ENCODE peak calls at places on chromosomes 6 and 20, in seven cellular contexts. One of them, this sample, is unnamed.

GRCh38 chr6:87944541-87944954 is 103.1 kb upstream of the SPACA1 start:
- DNase-seq in hypothalamus: no peak
- DNase-seq in tibial artery: peak
- DNase-seq in fibroblast of villous mesenchyme: peak
- DNase-seq in stimulated activated CD8-positive, alpha-beta memory T cell treated with anti-CD3 and anti-CD28 coated beads, Interleukin-4, amount 100 ng/mL, for 24 hours: no peak
- DNase-seq in NCI-H524: no peak
- DNase-seq in central memory CD8-positive, alpha-beta T cell: no peak
- DNase-seq in this sample: no peak

GRCh38 chr20:46814366-46815232 is 80.0 kb upstream of the EYA2 start:
- DNase-seq in hypothalamus: no peak
- DNase-seq in tibial artery: no peak
- DNase-seq in fibroblast of villous mesenchyme: peak
- DNase-seq in stimulated activated CD8-positive, alpha-beta memory T cell treated with anti-CD3 and anti-CD28 coated beads, Interleukin-4, amount 100 ng/mL, for 24 hours: no peak
- DNase-seq in NCI-H524: peak
- DNase-seq in central memory CD8-positive, alpha-beta T cell: no peak
- DNase-seq in this sample: no peak

GRCh38 chr6:157259443-157259842 is 63.9 kb downstream of the TMEM242 start:
- DNase-seq in hypothalamus: no peak
- DNase-seq in tibial artery: no peak
- DNase-seq in fibroblast of villous mesenchyme: no peak
- DNase-seq in stimulated activated CD8-positive, alpha-beta memory T cell treated with anti-CD3 and anti-CD28 coated beads, Interleukin-4, amount 100 ng/mL, for 24 hours: no peak
- DNase-seq in NCI-H524: no peak
- DNase-seq in central memory CD8-positive, alpha-beta T cell: no peak
- DNase-seq in this sample: no peak

GRCh38 chr20:13543783-13544182 is 94.9 kb downstream of the TASP1 start:
- DNase-seq in hypothalamus: no peak
- DNase-seq in tibial artery: no peak
- DNase-seq in fibroblast of villous mesenchyme: no peak
- DNase-seq in stimulated activated CD8-positive, alpha-beta memory T cell treated with anti-CD3 and anti-CD28 coated beads, Interleukin-4, amount 100 ng/mL, for 24 hours: no peak
- DNase-seq in NCI-H524: no peak
- DNase-seq in central memory CD8-positive, alpha-beta T cell: no peak
- DNase-seq in this sample: no peak

GRCh38 chr20:52497731-52498130 is 306.2 kb upstream of the ZFP64 start:
- DNase-seq in hypothalamus: no peak
- DNase-seq in tibial artery: no peak
- DNase-seq in fibroblast of villous mesenchyme: no peak
- DNase-seq in stimulated activated CD8-positive, alpha-beta memory T cell treated with anti-CD3 and anti-CD28 coated beads, Interleukin-4, amount 100 ng/mL, for 24 hours: no peak
- DNase-seq in NCI-H524: no peak
- DNase-seq in central memory CD8-positive, alpha-beta T cell: no peak
- DNase-seq in this sample: no peak

GRCh38 chr20:35269055-35269781 is 8.7 kb downstream of the MMP24OS start:
- DNase-seq in hypothalamus: peak
- DNase-seq in tibial artery: peak
- DNase-seq in fibroblast of villous mesenchyme: peak
- DNase-seq in stimulated activated CD8-positive, alpha-beta memory T cell treated with anti-CD3 and anti-CD28 coated beads, Interleukin-4, amount 100 ng/mL, for 24 hours: peak
- DNase-seq in NCI-H524: peak
- DNase-seq in central memory CD8-positive, alpha-beta T cell: peak
- DNase-seq in this sample: peak

GRCh38 chr20:19992996-19993908 is 23.9 kb upstream of the NAA20 start:
- DNase-seq in hypothalamus: no peak
- DNase-seq in tibial artery: no peak
- DNase-seq in fibroblast of villous mesenchyme: peak
- DNase-seq in stimulated activated CD8-positive, alpha-beta memory T cell treated with anti-CD3 and anti-CD28 coated beads, Interleukin-4, amount 100 ng/mL, for 24 hours: no peak
- DNase-seq in NCI-H524: no peak
- DNase-seq in central memory CD8-positive, alpha-beta T cell: no peak
- DNase-seq in this sample: no peak

GRCh38 chr20:12166053-12166717 is 248.5 kb downstream of the BTBD3 start:
- DNase-seq in hypothalamus: no peak
- DNase-seq in tibial artery: no peak
- DNase-seq in fibroblast of villous mesenchyme: peak
- DNase-seq in stimulated activated CD8-positive, alpha-beta memory T cell treated with anti-CD3 and anti-CD28 coated beads, Interleukin-4, amount 100 ng/mL, for 24 hours: no peak
- DNase-seq in NCI-H524: no peak
- DNase-seq in central memory CD8-positive, alpha-beta T cell: no peak
- DNase-seq in this sample: no peak

GRCh38 chr6:139060332-139060731 is 31.8 kb downstream of the ABRACL start:
- DNase-seq in hypothalamus: no peak
- DNase-seq in tibial artery: no peak
- DNase-seq in fibroblast of villous mesenchyme: peak
- DNase-seq in stimulated activated CD8-positive, alpha-beta memory T cell treated with anti-CD3 and anti-CD28 coated beads, Interleukin-4, amount 100 ng/mL, for 24 hours: no peak
- DNase-seq in NCI-H524: no peak
- DNase-seq in central memory CD8-positive, alpha-beta T cell: no peak
- DNase-seq in this sample: no peak

GRCh38 chr20:4444404-4444803 is 277.3 kb upstream of the PRND start:
- DNase-seq in hypothalamus: no peak
- DNase-seq in tibial artery: no peak
- DNase-seq in fibroblast of villous mesenchyme: no peak
- DNase-seq in stimulated activated CD8-positive, alpha-beta memory T cell treated with anti-CD3 and anti-CD28 coated beads, Interleukin-4, amount 100 ng/mL, for 24 hours: no peak
- DNase-seq in NCI-H524: no peak
- DNase-seq in central memory CD8-positive, alpha-beta T cell: no peak
- DNase-seq in this sample: no peak

GRCh38 chr20:5844063-5844681 is 94.0 kb downstream of the SHLD1 start:
- DNase-seq in hypothalamus: no peak
- DNase-seq in tibial artery: no peak
- DNase-seq in fibroblast of villous mesenchyme: peak
- DNase-seq in stimulated activated CD8-positive, alpha-beta memory T cell treated with anti-CD3 and anti-CD28 coated beads, Interleukin-4, amount 100 ng/mL, for 24 hours: peak
- DNase-seq in NCI-H524: peak
- DNase-seq in central memory CD8-positive, alpha-beta T cell: no peak
- DNase-seq in this sample: no peak

GRCh38 chr6:152087096-152087495 is 279.6 kb downstream of the ESR1 start:
- DNase-seq in hypothalamus: no peak
- DNase-seq in tibial artery: no peak
- DNase-seq in fibroblast of villous mesenchyme: no peak
- DNase-seq in stimulated activated CD8-positive, alpha-beta memory T cell treated with anti-CD3 and anti-CD28 coated beads, Interleukin-4, amount 100 ng/mL, for 24 hours: no peak
- DNase-seq in NCI-H524: no peak
- DNase-seq in central memory CD8-positive, alpha-beta T cell: no peak
- DNase-seq in this sample: no peak

GRCh38 chr6:48747471-48747870 is 636.5 kb upstream of the PTCHD4 start:
- DNase-seq in hypothalamus: no peak
- DNase-seq in tibial artery: no peak
- DNase-seq in fibroblast of villous mesenchyme: no peak
- DNase-seq in stimulated activated CD8-positive, alpha-beta memory T cell treated with anti-CD3 and anti-CD28 coated beads, Interleukin-4, amount 100 ng/mL, for 24 hours: no peak
- DNase-seq in NCI-H524: no peak
- DNase-seq in central memory CD8-positive, alpha-beta T cell: no peak
- DNase-seq in this sample: no peak

GRCh38 chr20:36098364-36098763 is 56.2 kb upstream of the EPB41L1 start:
- DNase-seq in hypothalamus: no peak
- DNase-seq in tibial artery: peak
- DNase-seq in fibroblast of villous mesenchyme: peak
- DNase-seq in stimulated activated CD8-positive, alpha-beta memory T cell treated with anti-CD3 and anti-CD28 coated beads, Interleukin-4, amount 100 ng/mL, for 24 hours: no peak
- DNase-seq in NCI-H524: no peak
- DNase-seq in central memory CD8-positive, alpha-beta T cell: no peak
- DNase-seq in this sample: no peak

GRCh38 chr6:47967843-47968242 is 143.2 kb downstream of the PTCHD4 start:
- DNase-seq in hypothalamus: no peak
- DNase-seq in tibial artery: no peak
- DNase-seq in fibroblast of villous mesenchyme: no peak
- DNase-seq in stimulated activated CD8-positive, alpha-beta memory T cell treated with anti-CD3 and anti-CD28 coated beads, Interleukin-4, amount 100 ng/mL, for 24 hours: no peak
- DNase-seq in NCI-H524: no peak
- DNase-seq in central memory CD8-positive, alpha-beta T cell: no peak
- DNase-seq in this sample: no peak

GRCh38 chr6:105601541-105602174 is 198.8 kb upstream of the PREP start:
- DNase-seq in hypothalamus: peak
- DNase-seq in tibial artery: peak
- DNase-seq in fibroblast of villous mesenchyme: peak
- DNase-seq in stimulated activated CD8-positive, alpha-beta memory T cell treated with anti-CD3 and anti-CD28 coated beads, Interleukin-4, amount 100 ng/mL, for 24 hours: peak
- DNase-seq in NCI-H524: no peak
- DNase-seq in central memory CD8-positive, alpha-beta T cell: no peak
- DNase-seq in this sample: no peak

GRCh38 chr20:46641424-46641823 is 9.8 kb downstream of the SLC13A3 start:
- DNase-seq in hypothalamus: no peak
- DNase-seq in tibial artery: no peak
- DNase-seq in fibroblast of villous mesenchyme: no peak
- DNase-seq in stimulated activated CD8-positive, alpha-beta memory T cell treated with anti-CD3 and anti-CD28 coated beads, Interleukin-4, amount 100 ng/mL, for 24 hours: no peak
- DNase-seq in NCI-H524: no peak
- DNase-seq in central memory CD8-positive, alpha-beta T cell: no peak
- DNase-seq in this sample: no peak

GRCh38 chr20:52845044-52845443 is 127.1 kb upstream of the TSHZ2 start:
- DNase-seq in hypothalamus: no peak
- DNase-seq in tibial artery: no peak
- DNase-seq in fibroblast of villous mesenchyme: no peak
- DNase-seq in stimulated activated CD8-positive, alpha-beta memory T cell treated with anti-CD3 and anti-CD28 coated beads, Interleukin-4, amount 100 ng/mL, for 24 hours: no peak
- DNase-seq in NCI-H524: no peak
- DNase-seq in central memory CD8-positive, alpha-beta T cell: no peak
- DNase-seq in this sample: no peak

GRCh38 chr20:46139908-46140482 is 21.9 kb downstream of the CD40 start:
- DNase-seq in hypothalamus: no peak
- DNase-seq in tibial artery: no peak
- DNase-seq in fibroblast of villous mesenchyme: no peak
- DNase-seq in stimulated activated CD8-positive, alpha-beta memory T cell treated with anti-CD3 and anti-CD28 coated beads, Interleukin-4, amount 100 ng/mL, for 24 hours: no peak
- DNase-seq in NCI-H524: peak
- DNase-seq in central memory CD8-positive, alpha-beta T cell: no peak
- DNase-seq in this sample: no peak

GRCh38 chr6:144878577-144878976 is 593.4 kb downstream of the UTRN start:
- DNase-seq in hypothalamus: no peak
- DNase-seq in tibial artery: no peak
- DNase-seq in fibroblast of villous mesenchyme: no peak
- DNase-seq in stimulated activated CD8-positive, alpha-beta memory T cell treated with anti-CD3 and anti-CD28 coated beads, Interleukin-4, amount 100 ng/mL, for 24 hours: no peak
- DNase-seq in NCI-H524: no peak
- DNase-seq in central memory CD8-positive, alpha-beta T cell: no peak
- DNase-seq in this sample: no peak

GRCh38 chr20:57698191-57698866 is 11.5 kb downstream of the PMEPA1 start:
- DNase-seq in hypothalamus: no peak
- DNase-seq in tibial artery: no peak
- DNase-seq in fibroblast of villous mesenchyme: peak
- DNase-seq in stimulated activated CD8-positive, alpha-beta memory T cell treated with anti-CD3 and anti-CD28 coated beads, Interleukin-4, amount 100 ng/mL, for 24 hours: peak
- DNase-seq in NCI-H524: no peak
- DNase-seq in central memory CD8-positive, alpha-beta T cell: no peak
- DNase-seq in this sample: no peak

GRCh38 chr20:10498196-10498595 is 63.1 kb downstream of the SLX4IP start:
- DNase-seq in hypothalamus: no peak
- DNase-seq in tibial artery: no peak
- DNase-seq in fibroblast of villous mesenchyme: no peak
- DNase-seq in stimulated activated CD8-positive, alpha-beta memory T cell treated with anti-CD3 and anti-CD28 coated beads, Interleukin-4, amount 100 ng/mL, for 24 hours: no peak
- DNase-seq in NCI-H524: no peak
- DNase-seq in central memory CD8-positive, alpha-beta T cell: no peak
- DNase-seq in this sample: no peak

GRCh38 chr20:24660651-24661050 is 191.2 kb downstream of the SYNDIG1 start:
- DNase-seq in hypothalamus: no peak
- DNase-seq in tibial artery: no peak
- DNase-seq in fibroblast of villous mesenchyme: no peak
- DNase-seq in stimulated activated CD8-positive, alpha-beta memory T cell treated with anti-CD3 and anti-CD28 coated beads, Interleukin-4, amount 100 ng/mL, for 24 hours: no peak
- DNase-seq in NCI-H524: no peak
- DNase-seq in central memory CD8-positive, alpha-beta T cell: no peak
- DNase-seq in this sample: no peak

GRCh38 chr20:39533858-39534257 is 571.7 kb downstream of the DHX35 start:
- DNase-seq in hypothalamus: no peak
- DNase-seq in tibial artery: no peak
- DNase-seq in fibroblast of villous mesenchyme: no peak
- DNase-seq in stimulated activated CD8-positive, alpha-beta memory T cell treated with anti-CD3 and anti-CD28 coated beads, Interleukin-4, amount 100 ng/mL, for 24 hours: no peak
- DNase-seq in NCI-H524: no peak
- DNase-seq in central memory CD8-positive, alpha-beta T cell: no peak
- DNase-seq in this sample: no peak

This sample was measured in HuH-7.